ENCODE peak calls at places on chromosomes 7 and 10, in four cellular contexts. K, C, V and I are unnamed samples.

GRCh38 chr7:131948434-131949053 is 392.1 kb upstream of the PODXL start:
- DNase-seq in C (no peak), V (peak; percentile 25), K (no peak), I (peak; percentile 27)

GRCh38 chr10:21668831-21669230 is 134.8 kb downstream of the MLLT10 start:
- DNase-seq in V (no peak), K (no peak), C (no peak), I (no peak)

GRCh38 chr7:23001610-23002009 is 12.3 kb downstream of the HYCC1 start:
- DNase-seq in C (no peak), K (no peak), V (no peak), I (no peak)

GRCh38 chr10:35456175-35456574 is 119.9 kb downstream of the CCNY start:
- DNase-seq in K (no peak), V (no peak), C (no peak), I (no peak)

GRCh38 chr10:20768849-20769248 is 128.3 kb downstream of the NEBL start:
- DNase-seq in K (no peak), C (no peak), V (no peak), I (peak; percentile 24)

GRCh38 chr7:159032753-159033472 is 111.8 kb downstream of the VIPR2 start:
- DNase-seq in K (no peak), V (no peak), C (peak; percentile 20), I (no peak)

GRCh38 chr7:47501406-47501805 is 80.5 kb downstream of the TNS3 start:
- DNase-seq in V (no peak), C (no peak), K (peak; percentile 96), I (no peak)

GRCh38 chr10:109978481-109978880 is 29.3 kb upstream of the ADD3 start:
- DNase-seq in C (peak; percentile 88), K (peak; percentile 57), V (peak; percentile 57), I (peak; percentile 65)

GRCh38 chr10:32004161-32004591 is 52.0 kb downstream of the KIF5B start:
- DNase-seq in C (peak; percentile 60), V (peak; percentile 66), K (no peak), I (peak; percentile 62)

GRCh38 chr7:146681487-146681886 is 564.9 kb downstream of the CNTNAP2 start:
- DNase-seq in C (no peak), V (no peak), K (no peak), I (no peak)

GRCh38 chr7:121323515-121323914 is 5.3 kb upstream of the WNT16 start:
- DNase-seq in C (no peak), V (no peak), K (no peak), I (no peak)

GRCh38 chr10:72260588-72261322 is 13.0 kb upstream of the DDIT4 start:
- DNase-seq in V (peak; percentile 97), C (peak; percentile 96), K (peak; percentile 62), I (peak; percentile 99)

GRCh38 chr7:137933270-137934017 is 68.4 kb downstream of the CREB3L2 start:
- DNase-seq in C (no peak), K (peak; percentile 83), V (no peak), I (peak; percentile 72)

GRCh38 chr10:33136271-33136670 is 178.2 kb upstream of the ITGB1 start:
- DNase-seq in C (no peak), V (no peak), K (peak; percentile 77), I (no peak)

GRCh38 chr10:22481687-22482539 is 136.6 kb downstream of the SPAG6 start:
- DNase-seq in K (no peak), C (no peak), V (peak; percentile 49), I (peak; percentile 13)

GRCh38 chr10:93160829-93161228 is 87.1 kb downstream of the CYP26A1 start:
- DNase-seq in V (no peak), K (peak; percentile 39), C (no peak), I (no peak)

GRCh38 chr10:61366365-61366764 is 86.8 kb downstream of the TMEM26 start:
- DNase-seq in C (no peak), V (no peak), K (no peak), I (no peak)

GRCh38 chr10:131703941-131704340 is 196.9 kb upstream of the PPP2R2D start:
- DNase-seq in K (no peak), C (no peak), V (no peak), I (no peak)

GRCh38 chr10:124547651-124548168 is 86.1 kb downstream of the LHPP start:
- DNase-seq in K (peak; percentile 19), C (no peak), V (no peak), I (no peak)

GRCh38 chr10:121791761-121792160 is 136.1 kb downstream of the ATE1 start:
- DNase-seq in C (no peak), K (peak; percentile 13), V (no peak), I (no peak)

GRCh38 chr10:86203162-86203905 is 163.3 kb downstream of the GRID1 start:
- DNase-seq in V (peak; percentile 66), K (peak; percentile 10), C (peak; percentile 82), I (peak; percentile 72)

GRCh38 chr10:16986406-16987128 is 143.0 kb downstream of the CUBN start:
- DNase-seq in K (peak; percentile 88), V (no peak), C (no peak), I (no peak)

GRCh38 chr10:84329094-84329611 is 764 bp downstream of the CCSER2 start:
- DNase-seq in V (peak; percentile 50), K (peak; percentile 59), C (no peak), I (peak; percentile 68)

GRCh38 chr10:133465191-133465949 is 11.6 kb downstream of the SCART1 start:
- DNase-seq in K (no peak), C (no peak), V (no peak), I (no peak)

GRCh38 chr7:73761854-73762658 is 8.0 kb downstream of the CLDN3 start:
- DNase-seq in C (peak; percentile 56), K (no peak), V (peak; percentile 75), I (no peak)

GRCh38 chr10:113616244-113617074 is 47.4 kb downstream of the NRAP start:
- DNase-seq in V (no peak), K (no peak), C (no peak), I (peak; percentile 57)

GRCh38 chr7:69772699-69773436 is 174.6 kb downstream of the AUTS2 start:
- DNase-seq in V (no peak), K (no peak), C (no peak), I (no peak)

GRCh38 chr10:73881221-73881919 is 7.0 kb upstream of the CAMK2G start:
- DNase-seq in K (peak; percentile 58), V (no peak), C (no peak), I (no peak)

GRCh38 chr10:129056734-129057689 is 410.0 kb upstream of the MGMT start:
- DNase-seq in K (no peak), C (no peak), V (no peak), I (no peak)

GRCh38 chr7:27237735-27238334 is 4.8 kb upstream of the EVX1 start:
- DNase-seq in V (no peak), C (no peak), K (peak; percentile 5), I (peak; percentile 83)

GRCh38 chr7:12839508-12840153 is 152.2 kb downstream of the ARL4A start:
- DNase-seq in K (no peak), C (peak; percentile 53), V (peak; percentile 77), I (peak; percentile 71)

GRCh38 chr7:131238260-131238940 is 89.3 kb upstream of the MKLN1 start:
- DNase-seq in V (no peak), C (no peak), K (peak; percentile 81), I (no peak)

GRCh38 chr7:134710854-134711624 is 64.4 kb downstream of the BPGM start:
- DNase-seq in K (peak; percentile 43), V (no peak), C (no peak), I (peak; percentile 72)

GRCh38 chr10:88401671-88402347 is 181.3 kb downstream of the RNLS start:
- DNase-seq in K (peak; percentile 35), C (no peak), V (no peak), I (no peak)

GRCh38 chr10:100886099-100886498 is 26.7 kb upstream of the SLF2 start:
- DNase-seq in V (peak; percentile 0), K (no peak), C (no peak), I (no peak)
- H3K56ac ChIP-seq in V (no peak overlapping the region), K (no peak overlapping the region), C (no peak overlapping the region), I (no peak overlapping the region)

GRCh38 chr7:33776791-33777190 is 128.5 kb upstream of the BMPER start:
- DNase-seq in K (peak; percentile 71), V (no peak), C (no peak), I (no peak)

GRCh38 chr7:33778195-33778594 is 127.1 kb upstream of the BMPER start:
- DNase-seq in C (no peak), K (no peak), V (no peak), I (no peak)

GRCh38 chr7:33773053-33773452 is 132.3 kb upstream of the BMPER start:
- DNase-seq in K (peak; percentile 68), C (no peak), V (no peak), I (no peak)

GRCh38 chr7:33775790-33776189 is 129.5 kb upstream of the BMPER start:
- DNase-seq in K (no peak), V (no peak), C (no peak), I (no peak)

DNA sequence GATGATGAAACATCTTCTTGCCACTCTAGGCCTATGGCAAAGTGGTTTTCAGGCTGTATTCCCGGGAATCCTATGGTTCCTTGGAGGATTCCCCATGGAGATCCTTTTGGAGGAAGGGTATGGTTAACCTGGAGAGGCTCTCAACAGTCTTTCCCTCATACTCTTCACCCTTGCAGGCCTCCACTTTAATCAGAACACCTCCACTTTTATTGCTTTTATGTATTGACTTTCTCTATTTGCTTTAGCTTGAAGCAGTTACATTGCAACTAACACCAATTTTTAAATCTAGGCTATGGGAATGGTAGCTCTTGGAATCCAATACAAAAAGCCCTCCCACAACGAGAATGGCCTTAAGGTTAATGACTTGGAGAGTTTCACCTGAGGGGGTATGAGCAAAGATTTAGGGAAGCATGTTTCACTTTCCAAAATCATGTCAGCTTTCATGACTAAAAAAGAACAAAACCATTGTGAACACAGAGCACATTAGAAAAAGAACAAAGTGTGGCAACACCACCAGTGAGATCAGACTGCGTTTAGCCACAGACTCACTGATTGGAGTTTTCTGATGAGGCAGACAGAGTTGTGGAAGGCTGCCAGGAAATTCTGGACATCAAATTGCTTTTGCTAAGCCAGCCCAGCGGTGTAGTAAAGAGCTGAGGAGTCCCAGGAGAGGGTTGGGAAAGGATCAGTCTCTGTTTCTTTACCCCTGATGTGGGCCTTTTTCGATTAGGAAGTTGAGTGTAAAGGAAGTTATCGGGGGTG is 130.4 kb upstream of the BMPER start:
- DNase-seq in K (peak; percentile 81), V (no peak), C (no peak), I (no peak)
- H3K56ac ChIP-seq in K (no peak overlapping the region), V (no peak overlapping the region), C (no peak overlapping the region), I (no peak overlapping the region)

GRCh38 chr7:2225830-2226229 is 6.9 kb downstream of the MAD1L1 start:
- DNase-seq in C (no peak), K (no peak), V (no peak), I (no peak)
- H3K56ac ChIP-seq in C (no peak overlapping the region), K (no peak overlapping the region), V (no peak overlapping the region), I (no peak overlapping the region)

GRCh38 chr7:127677433-127678230 is 25.6 kb downstream of the SND1 start:
- DNase-seq in V (no peak), C (no peak), K (no peak), I (no peak)

GRCh38 chr7:127674361-127674760 is 22.4 kb downstream of the SND1 start:
- DNase-seq in K (peak; percentile 33), C (no peak), V (no peak), I (no peak)

GRCh38 chr7:127673902-127674301 is 21.9 kb downstream of the SND1 start:
- DNase-seq in C (no peak), V (no peak), K (no peak), I (peak; percentile 49)

GRCh38 chr7:127678330-127678729 is 26.3 kb downstream of the SND1 start:
- DNase-seq in K (no peak), V (no peak), C (no peak), I (no peak)

DNA sequence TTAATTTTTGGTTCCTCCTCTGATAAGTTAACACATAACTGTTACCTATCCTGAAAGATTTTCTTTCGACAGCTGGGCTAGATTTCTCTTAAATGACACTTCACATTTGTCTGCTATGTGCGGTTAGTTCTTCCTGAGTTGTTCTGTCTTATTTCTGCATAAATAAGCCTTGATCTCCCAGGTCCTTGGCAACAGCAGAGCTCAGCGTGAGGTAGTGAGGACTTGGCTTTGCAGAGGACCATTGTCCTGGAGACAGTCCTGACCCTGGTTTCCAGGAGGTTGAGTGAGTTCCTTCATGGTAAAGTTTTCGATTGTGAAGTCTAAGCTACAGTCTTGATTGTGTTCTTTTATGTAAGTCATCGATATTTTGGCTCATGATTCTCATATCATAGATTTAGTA is 23.7 kb downstream of the SND1 start:
- DNase-seq in K (no peak), V (no peak), C (no peak), I (no peak)
- H3K56ac ChIP-seq in K (no peak overlapping the region), V (no peak overlapping the region), C (no peak overlapping the region), I (no peak overlapping the region)